ENCODE peak calls at places on chromosomes 4 and X, in five cellular contexts. One of them, this sample, is unnamed.

GRCh38 chrX:153722704-153723350 is 1.4 kb downstream of the BCAP31 start:
- DNase-seq in mesendoderm: no peak
- DNase-seq in IMR-90: no peak
- DNase-seq in SK-N-SH: no peak
- DNase-seq in mesenchymal stem cell: peak; percentile 37
- DNase-seq in this sample: no peak

GRCh38 chr4:60389636-60390035 is 810.5 kb upstream of the ADGRL3 start:
- DNase-seq in mesendoderm: peak; percentile 85
- DNase-seq in IMR-90: no peak
- DNase-seq in SK-N-SH: no peak
- DNase-seq in mesenchymal stem cell: no peak
- DNase-seq in this sample: no peak

GRCh38 chr4:169148851-169149250 is 121.9 kb downstream of the SH3RF1 start:
- DNase-seq in mesendoderm: no peak
- DNase-seq in IMR-90: no peak
- DNase-seq in SK-N-SH: no peak
- DNase-seq in mesenchymal stem cell: no peak
- DNase-seq in this sample: no peak

GRCh38 chr4:146333895-146334262 is 119.5 kb downstream of the REELD1 start:
- DNase-seq in mesendoderm: no peak
- DNase-seq in IMR-90: no peak
- DNase-seq in SK-N-SH: no peak
- DNase-seq in mesenchymal stem cell: no peak
- DNase-seq in this sample: no peak

GRCh38 chrX:47187106-47187677 is 6.4 kb upstream of the UBA1 start:
- DNase-seq in mesendoderm: peak; percentile 47
- DNase-seq in IMR-90: no peak
- DNase-seq in SK-N-SH: no peak
- DNase-seq in mesenchymal stem cell: no peak
- DNase-seq in this sample: no peak

GRCh38 chr4:166432842-166433241 is 559.8 kb downstream of the TLL1 start:
- DNase-seq in mesendoderm: no peak
- DNase-seq in IMR-90: no peak
- DNase-seq in SK-N-SH: no peak
- DNase-seq in mesenchymal stem cell: no peak
- DNase-seq in this sample: no peak

GRCh38 chr4:8210631-8211030 is 11.5 kb downstream of the SH3TC1 start:
- DNase-seq in mesendoderm: no peak
- DNase-seq in IMR-90: no peak
- DNase-seq in SK-N-SH: no peak
- DNase-seq in mesenchymal stem cell: no peak
- DNase-seq in this sample: no peak

GRCh38 chr4:107531927-107532326 is 188.1 kb downstream of the PAPSS1 start:
- DNase-seq in mesendoderm: no peak
- DNase-seq in IMR-90: no peak
- DNase-seq in SK-N-SH: no peak
- DNase-seq in mesenchymal stem cell: no peak
- DNase-seq in this sample: no peak

GRCh38 chrX:104565791-104566687 is at the start of gene IL1RAPL2:
- DNase-seq in mesendoderm: peak; percentile 74
- DNase-seq in IMR-90: no peak
- DNase-seq in SK-N-SH: peak; percentile 49
- DNase-seq in mesenchymal stem cell: peak; percentile 20
- DNase-seq in this sample: peak; percentile 1

GRCh38 chrX:150680974-150681373 is 12.2 kb upstream of the MTMR1 start:
- DNase-seq in mesendoderm: peak; percentile 45
- DNase-seq in IMR-90: peak; percentile 34
- DNase-seq in SK-N-SH: peak; percentile 36
- DNase-seq in mesenchymal stem cell: no peak
- DNase-seq in this sample: peak; percentile 28

GRCh38 chr4:5660185-5660584 is 48.2 kb downstream of the EVC2 start:
- DNase-seq in mesendoderm: no peak
- DNase-seq in IMR-90: peak; percentile 52
- DNase-seq in SK-N-SH: no peak
- DNase-seq in mesenchymal stem cell: peak; percentile 32
- DNase-seq in this sample: no peak

GRCh38 chrX:74450803-74451449 is 29.6 kb downstream of the SLC16A2 start:
- DNase-seq in mesendoderm: no peak
- DNase-seq in IMR-90: peak; percentile 94
- DNase-seq in SK-N-SH: no peak
- DNase-seq in mesenchymal stem cell: peak; percentile 87
- DNase-seq in this sample: peak; percentile 96

GRCh38 chrX:38312436-38312835 is 14.9 kb downstream of the RPGR start:
- DNase-seq in mesendoderm: no peak
- DNase-seq in IMR-90: peak; percentile 84
- DNase-seq in SK-N-SH: no peak
- DNase-seq in mesenchymal stem cell: peak; percentile 71
- DNase-seq in this sample: peak; percentile 66

GRCh38 chrX:38275615-38276014 is 51.7 kb downstream of the RPGR start:
- DNase-seq in mesendoderm: no peak
- DNase-seq in IMR-90: peak; percentile 93
- DNase-seq in SK-N-SH: no peak
- DNase-seq in mesenchymal stem cell: peak; percentile 82
- DNase-seq in this sample: peak; percentile 91

GRCh38 chr4:24794111-24794860 is 1.1 kb upstream of the SOD3 start:
- DNase-seq in mesendoderm: peak; percentile 63
- DNase-seq in IMR-90: peak; percentile 72
- DNase-seq in SK-N-SH: no peak
- DNase-seq in mesenchymal stem cell: peak; percentile 69
- DNase-seq in this sample: peak; percentile 51

GRCh38 chr4:704198-704891 is 1.3 kb upstream of the PCGF3 start:
- DNase-seq in mesendoderm: no peak
- DNase-seq in IMR-90: no peak
- DNase-seq in SK-N-SH: peak; percentile 35
- DNase-seq in mesenchymal stem cell: no peak
- DNase-seq in this sample: no peak

GRCh38 chr4:7352486-7352885 is 82.2 kb downstream of the PSAPL1 start:
- DNase-seq in mesendoderm: no peak
- DNase-seq in IMR-90: no peak
- DNase-seq in SK-N-SH: no peak
- DNase-seq in mesenchymal stem cell: no peak
- DNase-seq in this sample: no peak

GRCh38 chr4:138062929-138063328 is 179.2 kb downstream of the SLC7A11 start:
- DNase-seq in mesendoderm: peak; percentile 75
- DNase-seq in IMR-90: peak; percentile 79
- DNase-seq in SK-N-SH: no peak
- DNase-seq in mesenchymal stem cell: peak; percentile 56
- DNase-seq in this sample: peak; percentile 31

GRCh38 chr4:141724646-141725045 is 88.3 kb downstream of the IL15 start:
- DNase-seq in mesendoderm: no peak
- DNase-seq in IMR-90: peak; percentile 26
- DNase-seq in SK-N-SH: no peak
- DNase-seq in mesenchymal stem cell: no peak
- DNase-seq in this sample: no peak

GRCh38 chrX:150688911-150689451 is 4.2 kb upstream of the MTMR1 start:
- DNase-seq in mesendoderm: peak; percentile 96
- DNase-seq in IMR-90: peak; percentile 96
- DNase-seq in SK-N-SH: no peak
- DNase-seq in mesenchymal stem cell: peak; percentile 93
- DNase-seq in this sample: peak; percentile 78

GRCh38 chr4:160370046-160370445 is 1267.2 kb downstream of the RAPGEF2 start:
- DNase-seq in mesendoderm: peak; percentile 5
- DNase-seq in IMR-90: no peak
- DNase-seq in SK-N-SH: no peak
- DNase-seq in mesenchymal stem cell: no peak
- DNase-seq in this sample: no peak

GRCh38 chr4:148926861-148927260 is 484.6 kb upstream of the NR3C2 start:
- DNase-seq in mesendoderm: peak; percentile 1
- DNase-seq in IMR-90: peak; percentile 73
- DNase-seq in SK-N-SH: no peak
- DNase-seq in mesenchymal stem cell: no peak
- DNase-seq in this sample: peak; percentile 15

GRCh38 chrX:35046646-35047231 is 104.1 kb downstream of the FAM47B start:
- DNase-seq in mesendoderm: no peak
- DNase-seq in IMR-90: no peak
- DNase-seq in SK-N-SH: no peak
- DNase-seq in mesenchymal stem cell: peak; percentile 20
- DNase-seq in this sample: no peak

GRCh38 chr4:112327950-112328349 is 30.8 kb downstream of the ALPK1 start:
- DNase-seq in mesendoderm: peak; percentile 60
- DNase-seq in IMR-90: peak; percentile 72
- DNase-seq in SK-N-SH: peak; percentile 27
- DNase-seq in mesenchymal stem cell: peak; percentile 65
- DNase-seq in this sample: peak; percentile 35

GRCh38 chrX:29318051-29318450 is 730.8 kb downstream of the IL1RAPL1 start:
- DNase-seq in mesendoderm: no peak
- DNase-seq in IMR-90: peak; percentile 38
- DNase-seq in SK-N-SH: no peak
- DNase-seq in mesenchymal stem cell: no peak
- DNase-seq in this sample: peak; percentile 60

GRCh38 chr4:23888421-23889319 is 1.2 kb downstream of the PPARGC1A start:
- DNase-seq in mesendoderm: no peak
- DNase-seq in IMR-90: peak; percentile 52
- DNase-seq in SK-N-SH: peak; percentile 66
- DNase-seq in mesenchymal stem cell: peak; percentile 74
- DNase-seq in this sample: peak; percentile 69

GRCh38 chr4:167943872-167944505 is 148.3 kb upstream of the ANXA10 start:
- DNase-seq in mesendoderm: no peak
- DNase-seq in IMR-90: no peak
- DNase-seq in SK-N-SH: no peak
- DNase-seq in mesenchymal stem cell: no peak
- DNase-seq in this sample: no peak

GRCh38 chr4:168221298-168221697 is 97.3 kb downstream of the DDX60 start:
- DNase-seq in mesendoderm: no peak
- DNase-seq in IMR-90: peak; percentile 85
- DNase-seq in SK-N-SH: no peak
- DNase-seq in mesenchymal stem cell: peak; percentile 68
- DNase-seq in this sample: peak; percentile 91

GRCh38 chr4:126271266-126271665 is 956.5 kb downstream of the FAT4 start:
- DNase-seq in mesendoderm: peak; percentile 4
- DNase-seq in IMR-90: no peak
- DNase-seq in SK-N-SH: no peak
- DNase-seq in mesenchymal stem cell: no peak
- DNase-seq in this sample: peak; percentile 20

GRCh38 chr4:13289391-13289790 is 194.7 kb downstream of the RAB28 start:
- DNase-seq in mesendoderm: no peak
- DNase-seq in IMR-90: peak; percentile 11
- DNase-seq in SK-N-SH: no peak
- DNase-seq in mesenchymal stem cell: peak; percentile 22
- DNase-seq in this sample: peak; percentile 36

GRCh38 chr4:108556588-108557200 is 63.7 kb upstream of the RPL34 start:
- DNase-seq in mesendoderm: no peak
- DNase-seq in IMR-90: no peak
- DNase-seq in SK-N-SH: no peak
- DNase-seq in mesenchymal stem cell: no peak
- DNase-seq in this sample: no peak

GRCh38 chrX:43557792-43558191 is 98.3 kb upstream of the MAOA start:
- DNase-seq in mesendoderm: peak; percentile 50
- DNase-seq in IMR-90: peak; percentile 49
- DNase-seq in SK-N-SH: peak; percentile 39
- DNase-seq in mesenchymal stem cell: peak; percentile 54
- DNase-seq in this sample: peak; percentile 72

GRCh38 chr4:100679926-100680325 is 162.1 kb upstream of the EMCN start:
- DNase-seq in mesendoderm: no peak
- DNase-seq in IMR-90: no peak
- DNase-seq in SK-N-SH: no peak
- DNase-seq in mesenchymal stem cell: no peak
- DNase-seq in this sample: no peak

GRCh38 chrX:39020051-39020669 is 218.9 kb downstream of the MID1IP1 start:
- DNase-seq in mesendoderm: no peak
- DNase-seq in IMR-90: no peak
- DNase-seq in SK-N-SH: no peak
- DNase-seq in mesenchymal stem cell: no peak
- DNase-seq in this sample: no peak

GRCh38 chr4:85951-86350 is 32.8 kb downstream of the ZNF595 start:
- DNase-seq in mesendoderm: no peak
- DNase-seq in IMR-90: no peak
- DNase-seq in SK-N-SH: no peak
- DNase-seq in mesenchymal stem cell: no peak
- DNase-seq in this sample: no peak

DNA sequence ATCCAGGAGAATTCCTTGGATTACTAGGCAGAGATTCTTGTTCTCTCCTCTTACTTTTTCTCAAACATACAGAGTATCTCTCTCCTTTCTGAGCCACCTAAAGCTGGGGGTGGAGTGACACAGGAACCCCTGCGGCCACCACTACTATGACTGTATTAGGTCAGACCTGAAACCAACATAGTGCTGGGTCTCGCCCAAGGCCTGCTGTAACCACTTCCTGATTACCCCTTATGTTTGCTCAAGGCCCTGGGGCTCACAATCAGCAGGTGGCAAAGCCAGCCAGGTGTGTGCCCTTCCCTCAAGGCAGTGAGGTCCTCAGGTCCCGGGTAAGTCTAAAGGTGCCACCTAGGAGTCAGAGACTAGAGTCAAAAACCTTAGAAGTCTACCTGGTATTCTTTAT is 166.4 kb downstream of the PARM1 start:
- DNase-seq in mesendoderm: no peak
- DNase-seq in IMR-90: no peak
- DNase-seq in SK-N-SH: no peak
- DNase-seq in mesenchymal stem cell: no peak
- DNase-seq in this sample: no peak
- H3K4me3 ChIP-seq in mesendoderm: no peak overlapping the region
- H3K4me3 ChIP-seq in IMR-90: no peak overlapping the region
- H3K4me3 ChIP-seq in SK-N-SH: no peak overlapping the region
- H3K4me3 ChIP-seq in mesenchymal stem cell: no peak overlapping the region
- H3K4me3 ChIP-seq in this sample: no peak overlapping the region

GRCh38 chrX:3811331-3812311 is 98.2 kb upstream of the PRKX start:
- DNase-seq in mesendoderm: no peak
- DNase-seq in IMR-90: peak; percentile 58
- DNase-seq in SK-N-SH: peak; percentile 35
- DNase-seq in mesenchymal stem cell: peak; percentile 60
- DNase-seq in this sample: peak; percentile 39
- H3K4me2 ChIP-seq in mesendoderm: no peak overlapping the region
- H3K4me2 ChIP-seq in IMR-90: peak overlapping the region; percentile 90
- H3K4me2 ChIP-seq in SK-N-SH: no peak overlapping the region
- H3K4me2 ChIP-seq in mesenchymal stem cell: no peak overlapping the region
- H3K4me2 ChIP-seq in this sample: peak overlapping the region; percentile 23

GRCh38 chr4:184318852-184319251 is 101.2 kb upstream of the ENPP6 start:
- DNase-seq in mesendoderm: no peak
- DNase-seq in IMR-90: no peak
- DNase-seq in SK-N-SH: no peak
- DNase-seq in mesenchymal stem cell: no peak
- DNase-seq in this sample: no peak
- H3K4me1 ChIP-seq in mesendoderm: no peaks in the 10 kb centered on the region
- H3K4me1 ChIP-seq in IMR-90: no peaks in the 10 kb centered on the region
- H3K4me1 ChIP-seq in SK-N-SH: no peaks in the 10 kb centered on the region
- H3K4me1 ChIP-seq in mesenchymal stem cell: peaks cover 3% of the 10 kb centered on the region
- H3K4me1 ChIP-seq in this sample: no peaks in the 10 kb centered on the region

DNA sequence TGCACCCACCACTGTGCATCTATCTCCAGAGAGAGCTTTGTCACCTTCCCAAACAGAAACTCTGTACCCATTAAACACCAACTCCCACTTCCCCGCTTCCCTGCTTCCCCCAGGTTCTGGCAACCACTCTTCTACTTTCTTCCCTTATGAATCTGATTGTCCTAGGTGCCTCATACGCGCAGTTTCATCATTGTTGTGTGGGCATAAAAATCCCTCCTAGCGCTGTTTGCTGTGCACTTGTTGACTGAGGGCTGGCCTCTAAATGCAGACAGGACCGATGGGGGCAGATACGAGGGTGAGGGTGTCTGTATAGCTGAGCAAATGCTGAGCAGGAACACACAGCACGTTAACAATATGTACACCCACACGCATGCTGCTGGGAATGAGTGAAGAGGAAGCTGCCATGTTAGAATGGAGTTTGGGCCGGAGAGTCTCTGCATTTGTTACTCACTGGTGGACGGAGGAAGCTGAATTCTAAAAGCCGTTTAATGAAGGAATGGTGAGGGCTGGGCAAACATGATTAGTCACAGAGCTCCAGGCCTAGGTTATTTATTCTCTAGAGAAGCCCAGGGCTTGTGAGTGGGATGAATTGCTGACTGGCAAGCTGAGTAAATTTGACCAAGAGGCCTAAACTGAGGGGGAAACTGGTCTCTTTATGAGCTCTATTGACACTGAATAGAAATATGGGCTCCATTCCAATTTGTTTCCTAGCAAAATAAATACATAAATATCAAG is 95.7 kb upstream of the RPS6KA3 start:
- DNase-seq in mesendoderm: peak; percentile 32
- DNase-seq in IMR-90: peak; percentile 50
- DNase-seq in SK-N-SH: no peak
- DNase-seq in mesenchymal stem cell: peak; percentile 53
- DNase-seq in this sample: peak; percentile 47
- H3K4me3 ChIP-seq in mesendoderm: no peak overlapping the region
- H3K4me3 ChIP-seq in IMR-90: no peak overlapping the region
- H3K4me3 ChIP-seq in SK-N-SH: no peak overlapping the region
- H3K4me3 ChIP-seq in mesenchymal stem cell: peak overlapping the region; percentile 34
- H3K4me3 ChIP-seq in this sample: no peak overlapping the region